ENCODE peak calls at places on chromosomes 11 and 22, in eight cellular contexts. V is endothelial cell of umbilical vein, D is left cardiac atrium, U is Peyer's patch, C is AG10803, J is HT1080, T is islet precursor cell, K is RWPE1. I is an unnamed sample.

GRCh38 chr11:130213979-130214281 is 54.3 kb downstream of the ST14 start:
- DNase-seq in V (no peak), D (no peak), U (no peak), C (no peak), J (no peak), T (no peak), K (no peak), I (no peak)

GRCh38 chr11:93614111-93614784 is 47.2 kb upstream of the CEP295 start:
- DNase-seq in V (no peak), D (no peak), U (no peak), C (no peak), J (peak), T (peak), K (no peak), I (no peak)

GRCh38 chr22:46758867-46759290 is 3.6 kb upstream of the TBC1D22A start:
- DNase-seq in V (peak), D (no peak), U (peak), C (peak), J (peak), T (peak), K (no peak), I (peak)

GRCh38 chr11:12195773-12196172 is 85.4 kb downstream of the MICAL2 start:
- DNase-seq in V (no peak), D (no peak), U (peak), C (no peak), J (no peak), T (peak), K (no peak), I (no peak)

GRCh38 chr22:37661160-37661924 is 2.8 kb downstream of the PDXP start:
- DNase-seq in V (no peak), D (no peak), U (no peak), C (peak), J (no peak), T (peak), K (no peak), I (peak)

GRCh38 chr22:45855961-45856360 is 121.0 kb downstream of the WNT7B start:
- DNase-seq in V (no peak), D (no peak), U (no peak), C (no peak), J (no peak), T (no peak), K (no peak), I (no peak)

GRCh38 chr11:126101241-126101929 is 38.7 kb upstream of the CDON start:
- DNase-seq in V (no peak), D (no peak), U (no peak), C (peak), J (no peak), T (no peak), K (no peak), I (no peak)

GRCh38 chr11:13009921-13010736 is 1.0 kb downstream of the RASSF10 start:
- DNase-seq in V (peak), D (peak), U (no peak), C (no peak), J (no peak), T (peak), K (peak), I (no peak)

GRCh38 chr22:23274146-23274526 is 93.8 kb downstream of the BCR start:
- DNase-seq in V (no peak), D (no peak), U (no peak), C (no peak), J (no peak), T (no peak), K (no peak), I (no peak)

GRCh38 chr11:12591706-12592105 is 82.5 kb upstream of the TEAD1 start:
- DNase-seq in V (no peak), D (no peak), U (no peak), C (no peak), J (no peak), T (no peak), K (no peak), I (no peak)

GRCh38 chr11:67646535-67647336 is 3.8 kb downstream of the ACY3 start:
- DNase-seq in V (no peak), D (peak), U (peak), C (no peak), J (no peak), T (no peak), K (no peak), I (no peak)

GRCh38 chr11:65116370-65117205 is 913 bp downstream of the ZNHIT2 start:
- DNase-seq in V (peak), D (no peak), U (peak), C (peak), J (peak), T (peak), K (no peak), I (no peak)

GRCh38 chr11:2099523-2100316 is 39.5 kb downstream of the IGF2 start:
- DNase-seq in V (peak), D (no peak), U (no peak), C (no peak), J (no peak), T (peak), K (peak), I (no peak)

GRCh38 chr11:31809857-31810778 is 1.0 kb downstream of the PAX6 start:
- DNase-seq in V (peak), D (no peak), U (no peak), C (peak), J (peak), T (peak), K (peak), I (no peak)

GRCh38 chr22:21082248-21082647 is 36.5 kb downstream of the LRRC74B start:
- DNase-seq in V (no peak), D (no peak), U (no peak), C (no peak), J (peak), T (no peak), K (no peak), I (no peak)

GRCh38 chr11:122478986-122479385 is 176.5 kb upstream of the UBASH3B start:
- DNase-seq in V (no peak), D (no peak), U (no peak), C (peak), J (no peak), T (no peak), K (no peak), I (no peak)

GRCh38 chr11:107827041-107827440 is 31.5 kb downstream of the SLC35F2 start:
- DNase-seq in V (no peak), D (no peak), U (no peak), C (no peak), J (no peak), T (no peak), K (peak), I (no peak)

GRCh38 chr11:36258730-36259360 is 30.4 kb downstream of the COMMD9 start:
- DNase-seq in V (peak), D (peak), U (no peak), C (peak), J (peak), T (peak), K (peak), I (peak)

GRCh38 chr22:30305906-30306628 is 16.8 kb upstream of the CASTOR1 start:
- DNase-seq in V (no peak), D (no peak), U (no peak), C (no peak), J (no peak), T (no peak), K (no peak), I (no peak)

GRCh38 chr11:66268953-66269906 is 791 bp downstream of the RAB1B start:
- DNase-seq in V (peak), D (no peak), U (no peak), C (peak), J (peak), T (no peak), K (peak), I (no peak)

GRCh38 chr11:45796461-45796861 is 8.5 kb upstream of the SLC35C1 start:
- DNase-seq in V (no peak), D (no peak), U (no peak), C (no peak), J (no peak), T (no peak), K (no peak), I (no peak)

GRCh38 chr11:134522782-134523570 is 110.9 kb upstream of the B3GAT1 start:
- DNase-seq in V (no peak), D (no peak), U (no peak), C (no peak), J (no peak), T (no peak), K (no peak), I (no peak)

GRCh38 chr11:107856981-107857517 is 1.5 kb downstream of the SLC35F2 start:
- DNase-seq in V (no peak), D (peak), U (no peak), C (no peak), J (peak), T (peak), K (no peak), I (no peak)

GRCh38 chr11:107157146-107157808 is 139.0 kb upstream of the GUCY1A2 start:
- DNase-seq in V (no peak), D (no peak), U (no peak), C (no peak), J (peak), T (peak), K (no peak), I (no peak)

GRCh38 chr22:24591286-24591830 is 1.5 kb downstream of the LRRC75B start:
- DNase-seq in V (no peak), D (no peak), U (no peak), C (no peak), J (no peak), T (no peak), K (no peak), I (no peak)

GRCh38 chr22:20319041-20319744 is 667 bp downstream of the DGCR6L start:
- DNase-seq in V (peak), D (peak), U (no peak), C (no peak), J (no peak), T (peak), K (no peak), I (no peak)

GRCh38 chr22:42320463-42321416 is 50.3 kb upstream of the TCF20 start:
- DNase-seq in V (no peak), D (no peak), U (no peak), C (no peak), J (no peak), T (no peak), K (no peak), I (no peak)

GRCh38 chr11:32435511-32435946 is at the start of gene WT1:
- DNase-seq in V (no peak), D (peak), U (no peak), C (no peak), J (peak), T (peak), K (no peak), I (no peak)

GRCh38 chr11:3340025-3340424 is 38.9 kb downstream of the ZNF195 start:
- DNase-seq in V (peak), D (no peak), U (no peak), C (peak), J (peak), T (peak), K (peak), I (peak)

GRCh38 chr22:25572708-25573161 is 8.3 kb downstream of the GRK3 start:
- DNase-seq in V (no peak), D (no peak), U (no peak), C (no peak), J (no peak), T (no peak), K (no peak), I (no peak)

GRCh38 chr11:74818283-74818946 is 69.8 kb downstream of the RNF169 start:
- DNase-seq in V (peak), D (no peak), U (no peak), C (no peak), J (peak), T (no peak), K (no peak), I (no peak)

GRCh38 chr11:119367661-119368120 is 13.8 kb downstream of the USP2 start:
- DNase-seq in V (no peak), D (no peak), U (no peak), C (no peak), J (no peak), T (no peak), K (peak), I (peak)

GRCh38 chr22:38570841-38571364 is 920 bp upstream of the DMC1 start:
- DNase-seq in V (no peak), D (peak), U (peak), C (peak), J (no peak), T (peak), K (peak), I (no peak)

GRCh38 chr11:123303924-123304323 is 108.9 kb upstream of the CLMP start:
- DNase-seq in V (no peak), D (no peak), U (no peak), C (no peak), J (no peak), T (no peak), K (no peak), I (no peak)

I was measured in retinal pigment epithelial cell.